ENCODE peak calls at places on chromosomes 4 and X, in four cellular contexts. A is CD4-positive, alpha-beta T cell; D is stomach; X is brain microvascular endothelial cell. T is an unnamed sample.

GRCh38 chr4:138300616-138301015 is 58.5 kb upstream of the SLC7A11 start:
- DNase-seq in A (no peak), D (no peak), X (no peak), T (no peak)

GRCh38 chrX:118755633-118756032 is 28.2 kb downstream of the IL13RA1 start:
- DNase-seq in A (no peak), D (no peak), X (no peak), T (no peak)

GRCh38 chrX:118499295-118499694 is 3.7 kb downstream of the DOCK11 start:
- DNase-seq in A (no peak), D (no peak), X (no peak), T (no peak)

GRCh38 chrX:133939655-133940054 is 45.7 kb downstream of the GPC3 start:
- DNase-seq in A (no peak), D (no peak), X (no peak), T (no peak)

GRCh38 chrX:109393859-109394258 is 88.0 kb downstream of the GUCY2F start:
- DNase-seq in A (no peak), D (no peak), X (no peak), T (peak; percentile 10)

GRCh38 chrX:110851780-110852179 is 56.2 kb upstream of the CHRDL1 start:
- DNase-seq in A (no peak), D (peak; percentile 46), X (no peak), T (no peak)

GRCh38 chr4:108814327-108814726 is 51.5 kb upstream of the ETNPPL start:
- DNase-seq in A (no peak), D (no peak), X (no peak), T (no peak)

GRCh38 chr4:38591617-38592337 is 72.2 kb upstream of the KLF3 start:
- DNase-seq in A (no peak), D (no peak), X (no peak), T (peak; percentile 37)

GRCh38 chr4:26873391-26874026 is 12.9 kb downstream of the STIM2 start:
- DNase-seq in A (peak; percentile 25), D (no peak), X (no peak), T (no peak)

GRCh38 chr4:40350627-40351227 is 15.6 kb downstream of the CHRNA9 start:
- DNase-seq in A (no peak), D (no peak), X (no peak), T (no peak)

GRCh38 chrX:12970691-12971202 is 4.2 kb upstream of the TMSB4X start:
- DNase-seq in A (peak; percentile 36), D (no peak), X (no peak), T (no peak)

GRCh38 chr4:140743194-140743931 is 12.8 kb downstream of the TBC1D9 start:
- DNase-seq in A (no peak), D (no peak), X (no peak), T (peak; percentile 72)

GRCh38 chrX:67734111-67734753 is 190.4 kb downstream of the AR start:
- DNase-seq in A (no peak), D (no peak), X (no peak), T (no peak)

GRCh38 chrX:67727576-67727975 is 183.8 kb downstream of the AR start:
- DNase-seq in A (no peak), D (no peak), X (no peak), T (no peak)

DNA sequence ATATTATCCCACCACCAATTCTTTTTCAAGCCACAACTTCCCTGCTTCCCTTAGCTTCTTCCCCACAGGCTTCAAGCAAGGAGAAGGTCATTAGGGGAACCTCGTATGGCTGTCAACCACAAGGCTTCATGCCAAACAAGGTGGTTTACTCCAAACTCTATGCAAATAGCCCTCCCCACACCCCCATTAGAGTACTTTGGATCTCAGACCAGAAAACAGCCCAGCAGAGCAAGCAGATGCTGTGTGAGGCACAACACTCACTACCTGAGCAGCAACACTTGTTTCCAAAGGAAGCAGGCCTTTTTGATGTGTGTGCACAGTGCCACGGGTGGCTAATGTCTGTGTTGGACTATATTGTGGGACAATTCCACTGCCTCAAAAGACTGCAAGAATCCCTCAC is 189.0 kb downstream of the AR start:
- DNase-seq in A (no peak), D (no peak), X (no peak), T (no peak)
- H3K27ac ChIP-seq in A (no peak overlapping the region), D (no peak overlapping the region), X (no peak overlapping the region), T (no peak overlapping the region)

GRCh38 chr4:83267835-83268475 is 16.6 kb downstream of the COQ2 start:
- DNase-seq in A (no peak), D (no peak), X (no peak), T (no peak)
- TF ChIP-seq CTCF in A (no peak), D (no peak), X (no peak), T (no peak)

GRCh38 chr4:15676039-15676438 is 5.6 kb upstream of the FAM200B start:
- DNase-seq in A (no peak), D (no peak), X (no peak), T (no peak)

GRCh38 chr4:15673337-15673736 is 8.3 kb upstream of the FAM200B start:
- DNase-seq in A (no peak), D (no peak), X (no peak), T (no peak)

GRCh38 chr4:15674926-15675325 is 6.7 kb upstream of the FAM200B start:
- DNase-seq in A (no peak), D (no peak), X (no peak), T (no peak)

GRCh38 chr4:15676899-15677298 is 4.7 kb upstream of the FAM200B start:
- DNase-seq in A (no peak), D (no peak), X (no peak), T (no peak)

GRCh38 chr4:15675363-15675762 is 6.3 kb upstream of the FAM200B start:
- DNase-seq in A (no peak), D (no peak), X (no peak), T (no peak)
- H3K27ac ChIP-seq in A (no peak overlapping the region), D (no peak overlapping the region), X (no peak overlapping the region), T (no peak overlapping the region)

DNA sequence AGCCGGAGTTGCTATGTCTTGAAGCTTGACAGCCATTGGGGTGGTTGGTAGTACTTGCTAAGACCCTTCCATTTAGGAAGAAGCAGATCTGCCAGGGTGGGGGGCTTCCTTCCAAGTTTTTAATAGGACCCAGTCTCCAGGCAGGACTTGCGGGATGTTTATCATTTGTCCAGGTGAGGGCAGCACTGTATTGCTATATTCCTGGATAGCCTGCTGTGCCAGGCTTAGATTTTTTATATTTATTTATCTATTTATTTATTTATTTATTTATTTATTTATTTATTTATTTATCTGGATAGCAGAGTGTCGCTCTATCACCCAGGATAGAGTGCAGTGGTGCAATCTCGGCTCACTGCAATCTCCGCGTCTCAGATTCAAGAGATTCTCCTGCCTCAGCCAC is 87.4 kb upstream of the CT45A1 start:
- DNase-seq in A (no peak), D (no peak), X (no peak), T (no peak)
- TF ChIP-seq CTCF in A (no peak), D (no peak), X (no peak), T (peak; percentile 28)

DNA sequence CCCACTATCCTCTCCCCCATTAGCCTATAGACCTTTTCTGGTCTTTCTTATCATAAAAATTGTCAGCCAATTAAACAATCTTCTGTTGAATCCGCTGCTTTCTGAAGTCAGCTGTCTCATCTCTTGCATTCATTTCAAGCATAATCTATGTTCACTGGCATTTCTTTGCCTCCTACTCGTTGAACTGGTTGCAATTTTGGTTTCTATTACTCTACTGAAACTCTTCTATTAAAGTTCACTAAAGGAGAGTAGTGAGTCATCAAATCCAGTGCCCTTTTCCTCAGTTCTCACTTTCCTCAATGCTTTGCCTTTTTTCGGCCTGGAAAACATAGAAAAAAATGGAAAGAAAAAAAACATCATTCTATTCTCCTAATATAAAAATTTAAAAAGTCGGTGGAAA is 23.9 kb upstream of the CXCL13 start:
- DNase-seq in A (no peak), D (no peak), X (no peak), T (no peak)
- H3K27ac ChIP-seq in A (no peak overlapping the region), D (no peak overlapping the region), X (no peak overlapping the region), T (peak overlapping the region; percentile 69)

GRCh38 chr4:926538-926937 is 5.6 kb downstream of the GAK start:
- DNase-seq in A (no peak), D (peak; percentile 62), X (no peak), T (no peak)
- TF ChIP-seq CTCF in A (no peak), D (no peak), X (peak; percentile 63), T (peak; percentile 55)

GRCh38 chr4:125368684-125369083 is 53.9 kb downstream of the FAT4 start:
- DNase-seq in A (no peak), D (no peak), X (peak; percentile 84), T (peak; percentile 25)
- H3K27ac ChIP-seq in A (no peak overlapping the region), D (no peak overlapping the region), X (peak overlapping the region; percentile 79), T (peak overlapping the region; percentile 35)

GRCh38 chr4:79284893-79285292 is 41.0 kb downstream of the NAA11 start:
- DNase-seq in A (no peak), D (no peak), X (no peak), T (peak; percentile 44)
- TF ChIP-seq CTCF in A (no peak), D (no peak), X (no peak), T (no peak)

GRCh38 chr4:169795585-169795984 is 37.8 kb upstream of the HPF1 start:
- DNase-seq in A (no peak), D (no peak), X (no peak), T (peak; percentile 36)

GRCh38 chr4:169799260-169799659 is 41.5 kb upstream of the HPF1 start:
- DNase-seq in A (no peak), D (no peak), X (no peak), T (no peak)

GRCh38 chr4:169803417-169803816 is 45.7 kb upstream of the HPF1 start:
- DNase-seq in A (no peak), D (no peak), X (no peak), T (no peak)

GRCh38 chr4:169802871-169803270 is 45.1 kb upstream of the HPF1 start:
- DNase-seq in A (no peak), D (no peak), X (no peak), T (no peak)

DNA sequence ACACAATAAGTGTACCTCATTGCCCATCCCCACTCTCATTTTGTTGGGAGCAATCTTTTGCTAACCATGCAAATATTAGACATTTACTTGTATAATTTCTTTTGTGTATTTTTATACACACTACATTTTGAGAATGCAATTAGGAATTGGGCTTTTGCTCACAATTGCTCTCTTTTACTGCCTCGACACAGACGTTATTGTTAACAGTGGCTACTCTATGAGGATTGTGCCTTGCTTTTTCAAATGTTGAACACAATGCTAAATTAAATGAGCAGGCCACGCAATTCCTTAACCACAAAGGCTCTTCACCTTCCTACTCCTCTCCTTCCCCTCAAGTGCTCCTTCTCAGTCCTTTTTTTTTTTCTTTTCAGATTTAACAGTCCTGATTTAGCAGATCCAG is 42.8 kb upstream of the HPF1 start:
- DNase-seq in A (no peak), D (no peak), X (no peak), T (no peak)
- H3K27ac ChIP-seq in A (no peak overlapping the region), D (no peak overlapping the region), X (no peak overlapping the region), T (no peak overlapping the region)

GRCh38 chrX:105975382-105975781 is 63.1 kb downstream of the SERPINA7 start:
- DNase-seq in A (no peak), D (no peak), X (no peak), T (peak; percentile 0)
- TF ChIP-seq CTCF in A (no peak), D (no peak), X (peak; percentile 8), T (peak; percentile 56)

T was measured in foreskin keratinocyte.